ENCODE peak calls at places on chromosomes 3 and 15, in ten cellular contexts. A, D, Q, N, P, F, E, X, T and V are unnamed samples.

GRCh38 chr3:62100233-62100989 is 272.9 kb downstream of the FEZF2 start:
- DNase-seq in X (no peak), P (no peak), T (no peak), N (no peak), A (no peak), E (no peak), D (no peak), F (no peak), Q (no peak), V (no peak)

GRCh38 chr3:131007782-131008181 is 18.8 kb downstream of the ASTE1 start:
- DNase-seq in Q (no peak), T (no peak), F (no peak), P (no peak), N (no peak), D (no peak), E (no peak), A (no peak), X (no peak), V (no peak)

GRCh38 chr15:64634576-64635485 is 140.6 kb downstream of the RBPMS2 start:
- DNase-seq in E (no peak), X (no peak), Q (no peak), D (peak), P (no peak), A (no peak), T (no peak), N (no peak), F (peak), V (no peak)

GRCh38 chr15:75206803-75207617 is 5.3 kb downstream of the C15orf39 start:
- DNase-seq in P (no peak), N (no peak), F (no peak), X (no peak), T (no peak), E (no peak), A (no peak), Q (no peak), D (no peak), V (no peak)

GRCh38 chr3:47227678-47228077 is 54.9 kb downstream of the KIF9 start:
- DNase-seq in X (no peak), Q (peak), P (no peak), D (no peak), T (peak), N (no peak), A (peak), F (no peak), E (no peak), V (peak)

GRCh38 chr15:25790003-25790660 is 73.0 kb downstream of the ATP10A start:
- DNase-seq in F (no peak), D (no peak), E (no peak), T (peak), P (peak), N (peak), A (no peak), Q (no peak), X (peak), V (peak)

GRCh38 chr3:74538669-74539068 is 75.8 kb downstream of the CNTN3 start:
- DNase-seq in Q (no peak), X (no peak), D (no peak), T (no peak), A (no peak), F (no peak), E (no peak), N (no peak), P (no peak), V (no peak)

GRCh38 chr15:67013696-67014095 is 51.7 kb upstream of the SMAD3 start:
- DNase-seq in D (no peak), F (peak), X (peak), E (no peak), N (no peak), T (peak), P (peak), A (no peak), Q (no peak), V (no peak)

GRCh38 chr3:69353492-69353891 is 32.4 kb downstream of the FRMD4B start:
- DNase-seq in P (no peak), X (peak), A (no peak), F (no peak), N (no peak), Q (peak), D (no peak), E (no peak), T (no peak), V (no peak)

GRCh38 chr15:97959738-97960363 is 652 bp upstream of the ARRDC4 start:
- DNase-seq in A (no peak), F (no peak), E (no peak), Q (no peak), P (no peak), X (no peak), D (no peak), N (no peak), T (no peak), V (no peak)

GRCh38 chr15:87557871-87558270 is 698.7 kb downstream of the NTRK3 start:
- DNase-seq in E (no peak), P (no peak), Q (no peak), D (no peak), A (no peak), N (no peak), X (no peak), T (peak), F (no peak), V (no peak)

GRCh38 chr3:114839476-114839875 is 307.6 kb downstream of the ZBTB20 start:
- DNase-seq in P (no peak), D (no peak), E (no peak), F (no peak), T (no peak), X (no peak), A (no peak), Q (no peak), N (no peak), V (no peak)

GRCh38 chr15:20645956-20646355 is 104.4 kb upstream of the GOLGA6L6 start:
- DNase-seq in A (no peak), X (peak), T (peak), D (no peak), E (no peak), N (no peak), F (no peak), Q (peak), P (no peak), V (no peak)

DNA sequence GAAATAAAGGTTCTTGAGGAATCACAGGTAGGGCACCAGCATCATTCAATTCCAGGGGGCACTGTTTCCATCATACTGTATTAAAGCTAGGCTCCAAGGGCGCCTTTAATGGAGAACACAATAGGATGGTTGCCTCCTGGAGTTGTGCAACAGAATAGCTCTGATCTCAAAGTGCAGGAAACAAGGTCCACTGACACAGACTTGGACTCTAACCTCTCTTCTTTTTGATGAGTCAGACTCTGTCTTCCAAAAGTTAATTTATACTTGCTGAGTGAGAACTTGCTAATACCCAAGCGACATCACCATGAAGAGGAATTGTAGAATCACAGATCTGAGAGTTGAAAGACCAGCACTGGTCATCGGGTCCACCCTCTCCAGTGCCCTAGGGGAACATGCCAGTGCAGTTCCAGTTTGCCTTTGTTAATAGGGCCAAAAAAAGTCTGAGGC is 94.4 kb upstream of the PHLDB2 start:
- DNase-seq in E (no peak), Q (no peak), F (no peak), D (no peak), X (no peak), P (no peak), T (peak), A (no peak), N (no peak), V (no peak)
- TF ChIP-seq CTCF in E (no peak), Q (peak), F (no peak), D (no peak), X (no peak), P (peak), T (peak), A (no peak), N (no peak), V (no peak)

GRCh38 chr3:16516695-16517481 is 3.4 kb upstream of the RFTN1 start:
- DNase-seq in D (no peak), A (no peak), P (peak), T (peak), N (peak), X (peak), Q (no peak), F (peak), E (no peak), V (no peak)
- TF ChIP-seq CTCF in D (peak), A (no peak), P (peak), T (peak), N (no peak), X (peak), Q (peak), F (no peak), E (no peak), V (peak)

GRCh38 chr3:19229086-19229485 is 80.8 kb downstream of the KCNH8 start:
- DNase-seq in T (no peak), D (no peak), E (no peak), F (no peak), A (no peak), N (no peak), P (no peak), X (no peak), Q (no peak), V (no peak)
- TF ChIP-seq CTCF in T (no peak), D (no peak), E (no peak), F (no peak), A (no peak), N (no peak), P (no peak), X (no peak), Q (no peak), V (no peak)

DNA sequence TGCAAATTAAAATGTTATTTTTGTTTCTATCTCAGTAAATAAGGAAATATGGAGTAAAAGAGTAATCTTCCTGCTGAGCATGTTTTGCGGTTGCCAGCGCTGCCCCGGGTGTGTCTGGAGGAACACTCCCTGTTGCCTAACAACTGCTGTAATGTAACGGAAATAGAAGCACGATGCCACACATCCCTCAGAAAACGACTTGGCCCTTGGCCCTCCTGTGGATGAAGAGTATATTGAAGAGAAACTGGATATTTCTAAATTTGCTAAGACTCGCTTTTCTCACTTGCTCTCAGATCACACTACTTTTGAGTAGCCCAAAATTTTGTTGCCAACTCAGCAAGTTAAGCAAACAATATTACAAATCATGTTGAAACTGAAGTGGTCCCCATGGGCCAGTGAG is 18.9 kb downstream of the CX3CR1 start:
- DNase-seq in D (no peak), N (peak), F (peak), A (no peak), E (peak), X (peak), T (peak), P (peak), Q (peak), V (peak)
- TF ChIP-seq CTCF in D (peak), N (no peak), F (peak), A (no peak), E (no peak), X (peak), T (peak), P (peak), Q (peak), V (peak)

GRCh38 chr3:129421988-129422745 is 6.3 kb downstream of the EFCAB12 start:
- DNase-seq in N (no peak), X (no peak), Q (no peak), P (no peak), E (no peak), D (no peak), A (no peak), T (peak), F (no peak), V (peak)
- TF ChIP-seq CTCF in N (no peak), X (no peak), Q (no peak), P (peak), E (no peak), D (no peak), A (no peak), T (peak), F (no peak), V (no peak)

GRCh38 chr15:76328106-76328696 is 8.4 kb upstream of the ISL2 start:
- DNase-seq in T (no peak), X (no peak), E (no peak), A (no peak), D (no peak), P (no peak), F (no peak), Q (no peak), N (no peak), V (no peak)

GRCh38 chr15:76332796-76333195 is 3.8 kb upstream of the ISL2 start:
- DNase-seq in P (no peak), E (no peak), T (no peak), X (no peak), D (no peak), Q (no peak), F (no peak), N (no peak), A (no peak), V (no peak)

GRCh38 chr15:76327191-76328105 is 9.1 kb upstream of the ISL2 start:
- DNase-seq in F (no peak), D (no peak), T (peak), E (no peak), A (no peak), Q (no peak), N (no peak), X (peak), P (no peak), V (no peak)

GRCh38 chr15:76328962-76329361 is 7.6 kb upstream of the ISL2 start:
- DNase-seq in E (no peak), A (no peak), T (peak), F (no peak), N (no peak), X (no peak), Q (no peak), D (no peak), P (no peak), V (no peak)

GRCh38 chr15:76330281-76330680 is 6.3 kb upstream of the ISL2 start:
- DNase-seq in A (no peak), D (peak), T (peak), P (no peak), X (peak), Q (no peak), F (no peak), E (no peak), N (no peak), V (no peak)
- TF ChIP-seq CTCF in A (no peak), D (peak), T (peak), P (peak), X (peak), Q (peak), F (no peak), E (no peak), N (peak), V (peak)

DNA sequence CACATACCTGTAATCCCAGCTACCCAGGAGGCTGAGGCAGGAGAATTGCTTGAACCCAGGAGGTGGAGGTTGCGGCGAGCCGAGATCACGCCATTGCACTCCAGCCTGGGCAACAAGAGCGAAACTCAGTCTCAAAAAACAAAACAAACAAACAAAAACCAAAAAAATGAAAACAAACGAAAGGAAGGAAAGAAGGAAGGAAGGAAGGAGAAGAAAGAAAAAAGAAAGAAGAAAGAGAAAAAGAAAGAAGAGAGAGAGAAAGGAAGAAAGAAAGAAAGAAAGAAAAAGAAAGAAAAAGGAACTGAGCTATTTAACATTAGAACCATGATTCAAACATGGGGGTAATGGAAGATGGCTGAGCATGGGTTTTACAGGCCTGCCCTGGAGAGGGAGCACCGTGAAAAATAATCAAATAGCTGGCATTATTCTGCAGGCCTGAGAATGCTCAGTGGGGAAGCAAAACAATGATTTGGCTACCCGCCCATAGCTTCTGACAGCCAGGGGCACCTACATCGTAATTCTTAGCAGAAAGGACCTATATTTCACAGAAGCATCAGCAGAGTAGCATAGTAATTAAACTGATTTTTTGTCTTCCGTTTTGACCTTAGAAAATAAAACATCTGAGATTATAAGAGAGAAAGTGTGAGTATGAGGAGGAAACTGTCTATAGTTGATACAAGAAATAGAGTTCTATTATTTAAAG is 37.7 kb downstream of the BFSP2 start:
- DNase-seq in X (no peak), E (no peak), D (no peak), A (no peak), Q (no peak), T (peak), P (no peak), F (no peak), N (no peak), V (no peak)
- TF ChIP-seq CTCF in X (no peak), E (no peak), D (no peak), A (no peak), Q (no peak), T (peak), P (peak), F (no peak), N (no peak), V (peak)